ENCODE peak calls at places on chromosomes 4 and X, in six cellular contexts. B is endothelial cell, N is osteocyte, X is endothelial cell of umbilical vein, T is B cell, H is mesothelial cell of epicardium. J is an unnamed sample.

GRCh38 chr4:859496-859895 is 33.6 kb upstream of the CPLX1 start:
- DNase-seq in X (no peak), N (no peak), T (no peak), H (no peak), B (no peak), J (no peak)

GRCh38 chr4:71110499-71110898 is 117.0 kb downstream of the DCK start:
- DNase-seq in X (no peak), H (no peak), N (no peak), B (no peak), T (no peak), J (no peak)

GRCh38 chr4:41611881-41612871 is 74.2 kb downstream of the LIMCH1 start:
- DNase-seq in N (no peak), T (no peak), X (peak; percentile 70), B (peak; percentile 25), H (no peak), J (no peak)

GRCh38 chr4:26624042-26624441 is 40.2 kb downstream of the TBC1D19 start:
- DNase-seq in T (no peak), H (no peak), N (no peak), B (no peak), X (no peak), J (no peak)

GRCh38 chr4:73451978-73452747 is 16.1 kb downstream of the AFP start:
- DNase-seq in B (no peak), T (no peak), H (no peak), X (no peak), N (no peak), J (no peak)

GRCh38 chrX:101265869-101266428 is 25.2 kb downstream of the TAF7L start:
- DNase-seq in B (no peak), X (peak; percentile 61), H (no peak), N (no peak), T (no peak), J (no peak)

GRCh38 chr4:148205481-148205880 is 236.7 kb downstream of the NR3C2 start:
- DNase-seq in T (no peak), X (no peak), N (no peak), H (no peak), B (no peak), J (no peak)

GRCh38 chrX:98068210-98068609 is 1184.5 kb downstream of the RPA4 start:
- DNase-seq in X (no peak), N (no peak), T (no peak), H (no peak), B (no peak), J (no peak)

GRCh38 chr4:681736-682451 is 7.1 kb downstream of the SLC49A3 start:
- DNase-seq in X (no peak), B (no peak), T (peak; percentile 86), N (no peak), H (peak; percentile 38), J (peak; percentile 88)

GRCh38 chrX:122272011-122272410 is 912.1 kb upstream of the GRIA3 start:
- DNase-seq in N (no peak), B (no peak), H (no peak), X (no peak), T (no peak), J (no peak)

GRCh38 chr4:52052475-52052780 is 1.3 kb downstream of the SPATA18 start:
- DNase-seq in B (peak; percentile 4), N (no peak), H (no peak), X (peak; percentile 21), T (peak; percentile 36), J (no peak)

GRCh38 chrX:12228862-12229261 is 90.6 kb downstream of the FRMPD4 start:
- DNase-seq in N (no peak), T (no peak), X (no peak), H (no peak), B (no peak), J (no peak)

GRCh38 chr4:38667005-38667771 is 3.2 kb downstream of the KLF3 start:
- DNase-seq in B (peak; percentile 67), H (no peak), T (peak; percentile 53), N (no peak), X (peak; percentile 99), J (no peak)

GRCh38 chr4:2043396-2044118 is 15.6 kb upstream of the NAT8L start:
- DNase-seq in H (no peak), B (no peak), X (no peak), T (peak; percentile 38), N (no peak), J (no peak)

GRCh38 chrX:43808231-43808630 is 74.0 kb downstream of the MAOB start:
- DNase-seq in T (no peak), H (no peak), N (no peak), X (no peak), B (no peak), J (no peak)

GRCh38 chr4:36255575-36255974 is 11.3 kb upstream of the ARAP2 start:
- DNase-seq in H (no peak), N (no peak), X (no peak), T (peak; percentile 36), B (no peak), J (no peak)

GRCh38 chr4:7898385-7898784 is 41.3 kb downstream of the AFAP1 start:
- DNase-seq in B (no peak), N (no peak), X (no peak), H (no peak), T (no peak), J (no peak)

GRCh38 chr4:16818005-16818404 is 80.4 kb downstream of the LDB2 start:
- DNase-seq in T (no peak), N (no peak), X (no peak), B (no peak), H (no peak), J (no peak)

GRCh38 chr4:154506253-154506652 is 14.7 kb upstream of the DCHS2 start:
- DNase-seq in T (no peak), X (peak; percentile 24), B (no peak), N (no peak), H (no peak), J (no peak)

GRCh38 chr4:122775987-122776836 is 43.7 kb downstream of the BBS12 start:
- DNase-seq in X (no peak), N (no peak), H (no peak), B (no peak), T (no peak), J (no peak)

GRCh38 chr4:181971411-181971810 is 271.8 kb upstream of the TENM3 start:
- DNase-seq in X (no peak), T (no peak), H (no peak), B (no peak), N (no peak), J (no peak)

GRCh38 chrX:39377171-39377570 is 575.9 kb downstream of the MID1IP1 start:
- DNase-seq in N (no peak), B (no peak), T (no peak), X (no peak), H (no peak), J (no peak)

GRCh38 chrX:107978707-107979307 is 3.4 kb downstream of the TEX13B start:
- DNase-seq in T (no peak), H (no peak), N (no peak), X (peak; percentile 23), B (no peak), J (no peak)

GRCh38 chrX:47802589-47802988 is 34.1 kb upstream of the ZNF81 start:
- DNase-seq in N (no peak), B (no peak), H (no peak), X (no peak), T (no peak), J (no peak)

DNA sequence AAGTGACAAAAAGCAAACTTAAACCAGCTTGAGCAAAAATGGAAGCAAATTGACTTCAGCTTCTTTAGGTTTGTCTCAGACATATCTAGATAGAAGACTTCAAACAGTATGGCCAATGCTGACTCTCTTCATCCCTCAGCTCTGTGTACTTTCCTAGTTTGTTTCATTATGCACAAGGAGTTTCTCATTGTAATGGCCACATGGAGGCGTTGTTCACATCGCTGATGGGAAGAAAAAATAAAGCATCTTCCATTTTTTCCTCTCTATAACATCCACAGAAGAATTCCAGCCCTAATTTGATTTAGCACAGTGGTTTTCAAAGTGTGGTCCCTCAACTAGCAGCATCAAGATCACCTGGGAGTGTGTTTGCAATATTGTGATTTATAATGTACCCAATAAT is 397.5 kb upstream of the PRKX start:
- DNase-seq in X (no peak), B (no peak), H (no peak), T (no peak), N (no peak), J (no peak)
- TF ChIP-seq CTCF in X (no peak), B (no peak), H (no peak), T (no peak), N (no peak), J (no peak)

GRCh38 chr4:11252149-11252548 is 176.5 kb downstream of the HS3ST1 start:
- DNase-seq in H (no peak), N (no peak), B (no peak), X (no peak), T (no peak), J (no peak)
- TF ChIP-seq CTCF in H (no peak), N (no peak), B (no peak), X (no peak), T (no peak), J (no peak)

DNA sequence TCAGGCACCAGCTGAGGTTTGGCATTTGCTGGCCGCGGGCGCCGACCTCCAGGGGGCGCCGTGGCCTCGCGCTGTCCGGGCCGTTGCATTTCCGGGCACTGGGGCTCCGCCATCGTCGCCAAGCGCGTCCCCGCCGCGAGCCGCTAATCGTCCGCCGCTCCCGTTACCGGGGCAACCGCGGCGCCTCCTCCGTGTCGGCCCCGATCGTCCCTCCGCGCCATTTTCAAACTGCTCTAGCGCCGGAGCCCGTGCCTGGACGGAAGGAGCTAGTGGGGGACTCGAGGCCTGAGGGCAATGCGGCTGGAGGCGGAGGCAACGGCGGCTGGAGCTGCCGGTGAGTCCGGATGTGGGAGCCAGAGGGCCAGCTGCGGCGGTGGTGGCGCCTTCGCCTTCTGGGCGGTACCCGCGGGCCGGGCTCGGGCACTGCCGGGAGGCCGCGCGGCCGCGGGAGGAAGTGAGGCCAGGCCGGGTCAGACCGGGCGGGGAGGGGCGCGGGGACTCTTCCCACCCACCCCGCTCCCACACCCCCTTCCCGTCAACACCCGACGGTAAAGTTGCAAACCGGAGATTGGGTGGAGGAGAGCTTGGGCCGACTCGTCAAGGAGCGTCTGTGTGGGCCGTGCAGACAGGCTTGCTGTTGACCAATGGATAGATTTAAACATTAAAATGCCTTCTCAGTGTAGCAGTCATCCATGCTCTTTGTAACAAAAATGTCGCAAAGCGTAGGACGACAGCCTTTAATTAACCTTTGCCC is at the start of gene CEP135:
- DNase-seq in B (peak; percentile 97), N (peak; percentile 99), X (peak; percentile 94), H (peak; percentile 93), T (peak; percentile 93), J (peak; percentile 99)
- TF ChIP-seq CTCF in B (peak; percentile 96), N (peak; percentile 99), X (peak; percentile 96), H (peak; percentile 90), T (peak; percentile 99), J (peak; percentile 92)

GRCh38 chrX:51463322-51463721 is 33.1 kb downstream of the NUDT11 start:
- DNase-seq in B (no peak), X (no peak), N (no peak), T (no peak), H (no peak), J (no peak)

GRCh38 chrX:51456246-51456645 is 40.1 kb downstream of the NUDT11 start:
- DNase-seq in X (no peak), N (no peak), T (no peak), B (no peak), H (no peak), J (no peak)

GRCh38 chrX:51456814-51457213 is 39.6 kb downstream of the NUDT11 start:
- DNase-seq in T (no peak), H (no peak), B (no peak), N (no peak), X (no peak), J (no peak)

GRCh38 chrX:51461053-51462050 is 35.0 kb downstream of the NUDT11 start:
- DNase-seq in N (no peak), T (peak; percentile 35), X (peak; percentile 34), B (no peak), H (no peak), J (no peak)

GRCh38 chrX:51459125-51459524 is 37.3 kb downstream of the NUDT11 start:
- DNase-seq in N (no peak), B (peak; percentile 10), T (no peak), H (no peak), X (peak; percentile 1), J (no peak)
- TF ChIP-seq CTCF in N (peak; percentile 39), B (peak; percentile 40), T (peak; percentile 15), H (no peak), X (peak; percentile 22), J (peak; percentile 16)